ENCODE peak calls at places on chromosomes 5 and 9, in four cellular contexts. T is B cell, C is HFFc6, N is iris pigment epithelial cell. K is an unnamed sample.

GRCh38 chr9:91741529-91741928 is 208.5 kb downstream of the ROR2 start:
- DNase-seq in T (no peak), N (peak), C (peak), K (peak)

GRCh38 chr5:65262590-65263189 is 219.0 kb downstream of the ADAMTS6 start:
- DNase-seq in T (no peak), N (peak), C (peak), K (peak)

GRCh38 chr5:178224403-178224802 is 8.2 kb downstream of the PHYKPL start:
- DNase-seq in N (no peak), T (no peak), C (no peak), K (no peak)

GRCh38 chr5:176695073-176695472 is 47.8 kb downstream of the TSPAN17 start:
- DNase-seq in T (no peak), N (no peak), C (no peak), K (no peak)

GRCh38 chr5:158754018-158754514 is 345.6 kb downstream of the EBF1 start:
- DNase-seq in C (peak), T (no peak), N (peak), K (peak)

GRCh38 chr9:122179690-122180074 is 20.0 kb downstream of the MORN5 start:
- DNase-seq in C (no peak), N (no peak), T (no peak), K (no peak)

GRCh38 chr5:122097391-122097790 is 19.3 kb upstream of the LOX start:
- DNase-seq in T (no peak), N (no peak), C (no peak), K (no peak)

GRCh38 chr5:90606539-90606938 is 47.9 kb downstream of the ADGRV1 start:
- DNase-seq in C (no peak), T (no peak), N (no peak), K (peak)

GRCh38 chr9:23543420-23543819 is 282.6 kb downstream of the ELAVL2 start:
- DNase-seq in T (no peak), C (no peak), N (peak), K (no peak)

GRCh38 chr5:167284491-167284890 is 1007.0 kb upstream of the WWC1 start:
- DNase-seq in C (no peak), N (peak), T (no peak), K (peak)

GRCh38 chr5:132788990-132789886 is 12.2 kb upstream of the SEPTIN8 start:
- DNase-seq in C (no peak), N (no peak), T (no peak), K (no peak)

GRCh38 chr5:172902497-172903472 is 56.4 kb upstream of the RPL26L1 start:
- DNase-seq in N (peak), C (peak), T (no peak), K (peak)

GRCh38 chr5:179130101-179130681 is 70.0 kb downstream of the ZNF354C start:
- DNase-seq in T (no peak), C (no peak), N (no peak), K (no peak)

GRCh38 chr5:151686673-151687378 is at the start of gene SPARC:
- DNase-seq in N (peak), T (no peak), C (peak), K (peak)

GRCh38 chr5:150434502-150434901 is 15.0 kb downstream of the RPS14 start:
- DNase-seq in T (no peak), N (peak), C (peak), K (peak)

GRCh38 chr9:69357030-69357853 is 32.2 kb downstream of the ENTREP1 start:
- DNase-seq in C (no peak), N (no peak), T (no peak), K (no peak)

GRCh38 chr9:4670591-4670990 is 4.3 kb upstream of the SPATA6L start:
- DNase-seq in T (no peak), N (no peak), C (no peak), K (no peak)

GRCh38 chr5:151581841-151582583 is 9.1 kb downstream of the FAT2 start:
- DNase-seq in N (no peak), T (no peak), C (no peak), K (no peak)

GRCh38 chr5:600551-601541 is 11.3 kb upstream of the CEP72 start:
- DNase-seq in N (no peak), C (no peak), T (no peak), K (no peak)

GRCh38 chr9:16524078-16524477 is 346.4 kb downstream of the BNC2 start:
- DNase-seq in N (no peak), T (no peak), C (no peak), K (no peak)

GRCh38 chr5:132776077-132776931 is 735 bp downstream of the SEPTIN8 start:
- DNase-seq in C (no peak), N (peak), T (peak), K (no peak)

GRCh38 chr5:180136661-180137381 is 65.3 kb upstream of the RNF130 start:
- DNase-seq in C (no peak), T (no peak), N (no peak), K (no peak)

GRCh38 chr9:78549711-78550110 is 252.8 kb downstream of the PSAT1 start:
- DNase-seq in C (peak), T (no peak), N (no peak), K (peak)

GRCh38 chr5:132979367-132979935 is 16.0 kb upstream of the AFF4 start:
- DNase-seq in N (peak), T (no peak), C (peak), K (peak)

GRCh38 chr9:128503870-128504269 is 649 bp upstream of the GLE1 start:
- DNase-seq in C (no peak), T (no peak), N (peak), K (peak)

GRCh38 chr9:84153885-84154284 is 173.3 kb downstream of the RMI1 start:
- DNase-seq in C (peak), N (peak), T (no peak), K (peak)

GRCh38 chr9:20854444-20854843 is 170.4 kb downstream of the FOCAD start:
- DNase-seq in T (no peak), C (peak), N (peak), K (peak)

GRCh38 chr5:7676455-7676854 is 174.5 kb downstream of the CFAP90 start:
- DNase-seq in C (no peak), T (no peak), N (no peak), K (no peak)

GRCh38 chr9:95115104-95115503 is 202.4 kb downstream of the FANCC start:
- DNase-seq in N (no peak), C (no peak), T (no peak), K (no peak)

GRCh38 chr9:107043886-107044285 is 180.9 kb downstream of the ZNF462 start:
- DNase-seq in N (no peak), C (no peak), T (no peak), K (peak)

GRCh38 chr5:52007230-52007858 is 624.1 kb downstream of the ISL1 start:
- DNase-seq in N (peak), C (peak), T (no peak), K (peak)

GRCh38 chr5:6553986-6554385 is 78.9 kb downstream of the NSUN2 start:
- DNase-seq in T (no peak), C (no peak), N (no peak), K (no peak)

GRCh38 chr5:17440766-17441165 is 57.3 kb upstream of the TAF11L2 start:
- DNase-seq in T (no peak), N (peak), C (no peak), K (no peak)

GRCh38 chr5:60842859-60843692 is 993 bp downstream of the ELOVL7 start:
- DNase-seq in N (peak), C (no peak), T (peak), K (no peak)

GRCh38 chr5:2142456-2142954 is 259.8 kb upstream of the IRX4 start:
- DNase-seq in T (no peak), N (no peak), C (no peak), K (no peak)

GRCh38 chr5:74589204-74590056 is 51.1 kb downstream of the ENC1 start:
- DNase-seq in T (no peak), N (no peak), C (no peak), K (no peak)

GRCh38 chr9:121820286-121821005 is 169.0 kb downstream of the DAB2IP start:
- DNase-seq in N (no peak), C (no peak), T (no peak), K (no peak)

K was measured in amniotic epithelial cell.